ENCODE peak calls at places on chromosome 9, in nine cellular contexts. H, R, P, C, N, J, Q, G and X are unnamed samples.

GRCh38 chr9:132011309-132011708 is 68.4 kb downstream of the MED27 start:
- DNase-seq in N (no peak), P (no peak), J (no peak), H (no peak), R (no peak), G (no peak), Q (no peak), C (no peak), X (no peak)

GRCh38 chr9:15524845-15525455 is 14.2 kb upstream of the PSIP1 start:
- DNase-seq in R (no peak), Q (no peak), N (no peak), H (no peak), C (no peak), J (no peak), P (no peak), G (no peak), X (peak; percentile 22)

GRCh38 chr9:4137755-4138154 is 162.1 kb downstream of the GLIS3 start:
- DNase-seq in C (no peak), J (no peak), Q (peak; percentile 90), G (no peak), H (no peak), P (peak; percentile 51), N (no peak), R (no peak), X (peak; percentile 51)

GRCh38 chr9:93910598-93910997 is 44.6 kb downstream of the BARX1 start:
- DNase-seq in J (no peak), H (no peak), P (no peak), C (no peak), G (no peak), N (no peak), R (no peak), Q (no peak), X (no peak)

GRCh38 chr9:110340306-110340705 is 2.6 kb upstream of the TXNDC8 start:
- DNase-seq in Q (peak; percentile 32), R (no peak), J (no peak), P (peak; percentile 35), C (no peak), N (no peak), H (no peak), G (no peak), X (peak; percentile 32)

GRCh38 chr9:36903541-36904435 is 130.3 kb downstream of the PAX5 start:
- DNase-seq in N (peak; percentile 40), H (peak; percentile 75), R (peak; percentile 89), G (no peak), P (peak; percentile 77), C (no peak), Q (peak; percentile 93), J (no peak), X (peak; percentile 85)

GRCh38 chr9:37913480-37914153 is 9.7 kb upstream of the SLC25A51 start:
- DNase-seq in N (peak; percentile 69), P (peak; percentile 72), Q (peak; percentile 87), H (peak; percentile 84), C (peak; percentile 79), J (peak; percentile 83), R (peak; percentile 86), G (peak; percentile 66), X (no peak)

GRCh38 chr9:136051568-136052432 is 43.3 kb downstream of the NACC2 start:
- DNase-seq in H (peak; percentile 30), N (no peak), Q (peak; percentile 94), J (peak; percentile 29), C (peak; percentile 17), G (no peak), P (peak; percentile 92), R (peak; percentile 44), X (peak; percentile 98)

GRCh38 chr9:129458155-129458661 is 162.7 kb downstream of the C9orf50 start:
- DNase-seq in H (peak; percentile 42), N (peak; percentile 29), P (no peak), Q (peak; percentile 75), R (peak; percentile 79), G (peak; percentile 52), J (peak; percentile 69), C (peak; percentile 60), X (no peak)

GRCh38 chr9:75148551-75148950 is 60.2 kb downstream of the OSTF1 start:
- DNase-seq in J (no peak), H (no peak), N (no peak), P (peak; percentile 88), Q (peak; percentile 96), C (no peak), R (peak; percentile 52), G (no peak), X (peak; percentile 76)

GRCh38 chr9:108742191-108742590 is 113.6 kb downstream of the ACTL7B start:
- DNase-seq in J (no peak), G (no peak), Q (no peak), C (no peak), R (no peak), N (no peak), H (no peak), P (no peak), X (no peak)

GRCh38 chr9:97556721-97557605 is 55.5 kb downstream of the TMOD1 start:
- DNase-seq in H (no peak), C (no peak), P (no peak), N (no peak), J (no peak), G (no peak), Q (no peak), R (no peak), X (peak; percentile 9)